ENCODE peak calls at places on chromosomes 7 and 10, in seven cellular contexts. L, E, Q, X, K, U and N are unnamed samples.

GRCh38 chr10:110356628-110357245 is 52.0 kb upstream of the SMNDC1 start:
- DNase-seq in L (no peak), E (peak), Q (no peak), X (peak), K (no peak), U (no peak), N (peak)

GRCh38 chr7:79524048-79524447 is 70.6 kb upstream of the MAGI2 start:
- DNase-seq in L (no peak), E (no peak), Q (no peak), X (no peak), K (no peak), U (no peak), N (no peak)

GRCh38 chr10:92076722-92077121 is 153.2 kb downstream of the BTAF1 start:
- DNase-seq in L (no peak), E (no peak), Q (no peak), X (no peak), K (no peak), U (no peak), N (no peak)

GRCh38 chr7:46494026-46494425 is 573.0 kb upstream of the IGFBP3 start:
- DNase-seq in L (no peak), E (no peak), Q (no peak), X (peak), K (no peak), U (no peak), N (peak)

GRCh38 chr7:114648680-114649079 is 234.1 kb downstream of the FOXP2 start:
- DNase-seq in L (no peak), E (no peak), Q (no peak), X (no peak), K (no peak), U (no peak), N (no peak)

GRCh38 chr7:129375221-129375938 is 58.9 kb upstream of the STRIP2 start:
- DNase-seq in L (no peak), E (no peak), Q (no peak), X (no peak), K (peak), U (no peak), N (no peak)

GRCh38 chr7:101094376-101094775 is 9.1 kb downstream of the TRIM56 start:
- DNase-seq in L (no peak), E (no peak), Q (no peak), X (no peak), K (peak), U (no peak), N (no peak)

GRCh38 chr7:137591444-137591843 is 247.9 kb upstream of the PTN start:
- DNase-seq in L (no peak), E (peak), Q (no peak), X (peak), K (peak), U (no peak), N (no peak)

GRCh38 chr7:117816727-117817126 is 56.5 kb downstream of the CTTNBP2 start:
- DNase-seq in L (no peak), E (peak), Q (no peak), X (no peak), K (no peak), U (no peak), N (no peak)

GRCh38 chr7:28708458-28708951 is 249.6 kb downstream of the TRIL start:
- DNase-seq in L (no peak), E (no peak), Q (no peak), X (no peak), K (peak), U (no peak), N (no peak)

GRCh38 chr7:149291036-149291835 is 29.2 kb downstream of the ZNF783 start:
- DNase-seq in L (no peak), E (no peak), Q (peak), X (no peak), K (no peak), U (no peak), N (no peak)

GRCh38 chr7:36605662-36606441 is 118.4 kb downstream of the AOAH start:
- DNase-seq in L (no peak), E (no peak), Q (no peak), X (no peak), K (no peak), U (no peak), N (no peak)

GRCh38 chr7:150879345-150879744 is 27.0 kb downstream of the AOC1 start:
- DNase-seq in L (no peak), E (no peak), Q (no peak), X (peak), K (peak), U (no peak), N (no peak)

GRCh38 chr10:61640876-61641275 is 21.9 kb upstream of the CABCOCO1 start:
- DNase-seq in L (no peak), E (no peak), Q (no peak), X (no peak), K (no peak), U (no peak), N (no peak)

GRCh38 chr10:114045071-114045737 is 1.5 kb downstream of the ADRB1 start:
- DNase-seq in L (peak), E (no peak), Q (peak), X (no peak), K (peak), U (peak), N (no peak)

GRCh38 chr7:30884881-30885280 is 26.8 kb upstream of the AQP1 start:
- DNase-seq in L (no peak), E (no peak), Q (no peak), X (no peak), K (no peak), U (no peak), N (no peak)

DNA sequence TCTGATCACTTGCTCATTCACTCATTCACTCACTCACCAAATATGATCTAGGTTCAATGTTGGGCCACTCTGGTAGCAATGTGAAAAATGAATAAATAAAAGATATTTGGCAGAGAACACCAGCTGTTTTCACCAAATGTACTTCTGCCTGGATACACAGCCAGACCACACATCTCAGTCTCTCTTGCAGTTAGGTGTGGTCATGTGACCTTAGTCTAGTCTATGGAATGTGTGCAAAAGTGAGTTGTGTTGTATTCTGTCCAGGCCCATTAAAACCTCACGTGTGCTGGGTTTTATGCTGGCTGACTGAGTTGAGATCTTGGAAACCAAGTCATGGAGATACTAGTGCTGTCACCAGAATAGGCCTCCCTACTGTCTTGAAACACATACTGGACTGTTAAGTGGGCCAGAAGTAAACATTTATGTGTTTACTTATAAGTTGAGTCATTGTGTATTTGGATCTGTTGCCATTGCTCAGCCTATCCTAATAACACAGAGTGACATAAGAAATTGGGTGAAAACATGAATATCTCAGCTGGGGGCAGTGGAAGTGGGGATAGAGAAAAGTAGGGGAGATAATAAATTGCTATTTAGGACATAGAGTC is 145.5 kb downstream of the PTEN start:
- DNase-seq in L (no peak), E (peak), Q (no peak), X (no peak), K (no peak), U (no peak), N (no peak)
- H3K27ac ChIP-seq in L (no peak), E (no peak), Q (no peak), X (no peak), K (no peak), U (no peak), N (no peak)

DNA sequence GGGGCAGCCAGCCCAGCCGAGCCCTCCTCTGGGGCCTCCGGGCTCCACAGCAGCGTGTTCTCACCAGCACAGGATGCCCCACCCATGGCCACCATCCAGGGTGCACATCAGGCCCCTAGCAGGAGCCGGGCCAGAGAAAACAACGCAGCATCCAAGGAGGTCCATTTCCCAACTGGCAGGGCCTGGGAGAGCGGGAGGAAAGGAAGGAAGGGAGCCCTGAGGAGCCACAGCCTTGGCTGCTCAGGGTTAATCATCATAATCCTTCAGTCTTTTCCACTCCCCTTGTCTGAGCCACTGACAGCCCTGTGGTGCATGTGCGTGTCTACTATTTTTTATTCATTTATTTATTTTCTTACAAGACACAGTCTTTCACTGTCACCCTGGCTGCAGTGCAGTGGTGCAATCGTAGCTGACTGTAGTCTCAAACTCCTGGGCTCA is 3.6 kb downstream of the PLAC9 start:
- DNase-seq in L (peak), E (peak), Q (peak), X (no peak), K (peak), U (peak), N (peak)
- H3K27ac ChIP-seq in L (peak), E (peak), Q (peak), X (no peak), K (no peak), U (peak), N (peak)

GRCh38 chr10:44510716-44511115 is 125.8 kb upstream of the CXCL12 start:
- DNase-seq in L (no peak), E (no peak), Q (no peak), X (peak), K (no peak), U (no peak), N (no peak)
- H3K27ac ChIP-seq in L (no peak), E (no peak), Q (no peak), X (no peak), K (no peak), U (no peak), N (no peak)

DNA sequence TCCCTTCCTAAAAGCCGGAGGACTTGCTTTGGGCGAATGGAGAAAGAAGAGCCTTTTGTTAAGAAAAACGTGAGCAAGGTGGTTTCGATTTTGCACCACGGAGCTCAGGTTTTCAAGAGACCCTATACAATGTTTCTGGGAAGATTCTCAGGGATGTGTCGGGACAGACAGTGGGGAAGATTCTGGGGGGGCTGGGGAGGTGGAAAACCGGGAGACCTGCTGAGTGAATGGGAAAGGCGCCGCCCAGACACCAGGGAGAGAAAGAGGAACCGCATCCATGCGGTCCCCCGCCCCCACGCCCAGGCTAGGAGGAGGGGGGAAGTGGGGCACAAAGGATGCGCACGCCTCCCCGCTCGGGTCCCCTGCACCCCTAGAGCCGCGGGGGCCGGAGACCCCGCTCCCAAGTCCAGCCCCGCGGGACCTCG is 726 bp downstream of the YWHAG start:
- DNase-seq in L (peak), E (peak), Q (peak), X (peak), K (peak), U (peak), N (no peak)
- H3K27ac ChIP-seq in L (peak), E (peak), Q (peak), X (peak), K (peak), U (peak), N (peak)